ENCODE peak calls at places on chromosomes 12 and 14, in nine cellular contexts. W is neural progenitor cell, X is A549, D is thyroid gland, M is mammary epithelial cell, V is GM12864, Y is GM12865, U is ascending aorta, L is cardiac fibroblast. S is an unnamed sample.

GRCh38 chr12:125949471-125949870 is 884.2 kb downstream of the AACS start:
- DNase-seq in L (no peak), M (no peak), V (no peak), X (no peak), W (no peak), D (no peak), U (no peak), Y (no peak), S (no peak)

GRCh38 chr14:62662811-62663477 is 382.3 kb downstream of the KCNH5 start:
- DNase-seq in L (no peak), U (no peak), W (peak; percentile 55), M (no peak), Y (no peak), D (no peak), V (no peak), X (no peak), S (peak; percentile 13)

GRCh38 chr14:77212933-77213656 is 31.5 kb downstream of the TMEM63C start:
- DNase-seq in Y (peak; percentile 45), U (no peak), L (peak; percentile 15), M (peak; percentile 60), D (peak; percentile 53), V (no peak), W (peak; percentile 80), X (peak; percentile 72), S (peak; percentile 26)

GRCh38 chr14:89719371-89720075 is 235.0 kb downstream of the EFCAB11 start:
- DNase-seq in V (no peak), W (no peak), M (no peak), L (no peak), Y (peak; percentile 51), D (no peak), U (no peak), X (no peak), S (no peak)

GRCh38 chr12:18549598-18549997 is 188.2 kb downstream of the PLCZ1 start:
- DNase-seq in X (no peak), D (no peak), U (no peak), M (no peak), W (peak; percentile 32), V (no peak), L (no peak), Y (no peak), S (no peak)

GRCh38 chr12:30019386-30020140 is 235.8 kb upstream of the TMTC1 start:
- DNase-seq in Y (no peak), U (no peak), D (no peak), X (no peak), M (no peak), W (no peak), L (no peak), V (no peak), S (no peak)

GRCh38 chr12:27966870-27967269 is 5.7 kb downstream of the PTHLH start:
- DNase-seq in V (no peak), L (peak; percentile 95), M (peak; percentile 96), Y (peak; percentile 29), D (no peak), W (no peak), X (peak; percentile 80), U (no peak), S (peak; percentile 95)

GRCh38 chr14:103684471-103684870 is 30.8 kb downstream of the XRCC3 start:
- DNase-seq in V (no peak), Y (no peak), M (no peak), X (no peak), U (no peak), D (no peak), L (no peak), W (no peak), S (no peak)

GRCh38 chr14:63436286-63437098 is 106.7 kb downstream of the PPP2R5E start:
- DNase-seq in X (no peak), M (no peak), U (no peak), Y (no peak), V (no peak), L (no peak), W (no peak), D (no peak), S (no peak)

GRCh38 chr14:94581127-94581999 is at the start of gene SERPINA5:
- DNase-seq in D (peak; percentile 13), M (peak; percentile 7), L (peak; percentile 59), V (no peak), X (no peak), W (peak; percentile 50), U (no peak), Y (no peak), S (peak; percentile 45)

GRCh38 chr12:100797246-100797645 is 2.7 kb downstream of the ANO4 start:
- DNase-seq in L (no peak), X (no peak), Y (no peak), M (no peak), W (peak; percentile 16), U (no peak), V (no peak), D (no peak), S (no peak)

GRCh38 chr12:1810931-1811280 is 9.5 kb upstream of the LRTM2 start:
- DNase-seq in W (no peak), X (no peak), V (no peak), D (no peak), L (no peak), Y (no peak), M (no peak), U (no peak), S (no peak)

GRCh38 chr14:105275267-105275946 is 25.4 kb downstream of the BRF1 start:
- DNase-seq in X (no peak), M (no peak), Y (no peak), L (peak; percentile 85), W (no peak), U (no peak), D (no peak), V (no peak), S (peak; percentile 51)

GRCh38 chr12:38587594-38587993 is 271.0 kb downstream of the ALG10B start:
- DNase-seq in V (no peak), L (no peak), X (no peak), W (no peak), Y (no peak), D (no peak), M (peak; percentile 6), U (no peak), S (peak; percentile 1)

DNA sequence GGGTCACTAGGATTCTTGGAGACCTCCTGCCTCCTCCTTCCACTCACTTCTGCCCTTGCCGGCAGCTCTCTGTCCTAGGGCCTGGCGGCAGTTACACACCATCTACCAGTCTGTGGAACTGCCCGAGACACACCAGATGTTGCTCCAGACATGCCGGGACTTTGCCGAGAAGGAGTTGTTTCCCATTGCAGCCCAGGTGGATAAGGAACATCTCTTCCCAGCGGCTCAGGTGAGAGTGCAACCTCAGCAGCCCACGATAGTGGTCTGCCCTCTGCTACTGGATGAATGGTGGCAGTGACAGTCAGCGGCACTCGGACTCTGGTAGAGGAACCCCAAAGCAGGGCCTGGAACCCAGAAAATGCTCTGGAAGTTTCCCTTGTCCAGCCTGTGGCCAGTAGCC is 1.3 kb downstream of the ACADS start:
- DNase-seq in U (no peak), Y (no peak), V (no peak), L (no peak), D (no peak), M (no peak), W (no peak), X (no peak), S (no peak)
- H3K4me3 ChIP-seq in U (no peak overlapping the region), Y (no peak overlapping the region), V (no peak overlapping the region), L (no peak overlapping the region), D (no peak overlapping the region), M (no peak overlapping the region), W (no peak overlapping the region), X (no peak overlapping the region), S (no peak overlapping the region)

DNA sequence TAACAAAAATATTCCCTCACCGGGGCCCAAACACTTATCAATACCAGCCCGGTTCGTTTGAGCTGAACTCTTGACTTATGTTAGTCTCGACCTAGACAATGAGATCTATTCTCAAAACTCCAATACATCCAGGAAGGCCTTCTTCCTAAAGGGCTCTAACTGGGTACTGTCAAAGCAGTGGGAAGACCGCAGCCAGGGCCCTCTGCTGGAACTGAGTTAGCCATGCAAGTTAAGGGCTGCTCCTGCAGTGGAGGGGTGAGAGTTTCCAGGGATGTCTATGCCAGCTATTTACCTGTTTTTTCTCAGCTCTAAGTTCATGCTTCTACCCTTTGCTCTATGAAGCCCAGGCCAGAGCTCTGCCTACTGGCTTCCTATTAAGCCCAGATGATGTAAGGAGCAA is 348.8 kb downstream of the GXYLT1 start:
- DNase-seq in X (no peak), V (no peak), M (no peak), W (peak; percentile 46), U (no peak), Y (peak; percentile 7), L (no peak), D (no peak), S (no peak)
- TF ChIP-seq CTCF in X (no peak), V (peak; percentile 14), M (no peak), W (peak; percentile 53), U (no peak), Y (peak; percentile 16), L (no peak), D (no peak), S (no peak)

GRCh38 chr14:68756734-68757133 is 36.1 kb downstream of the ZFP36L1 start:
- DNase-seq in U (no peak), W (no peak), M (peak; percentile 35), Y (no peak), L (no peak), D (no peak), X (no peak), V (no peak), S (no peak)
- H3K4me3 ChIP-seq in U (no peak overlapping the region), W (no peak overlapping the region), M (no peak overlapping the region), Y (no peak overlapping the region), L (no peak overlapping the region), D (no peak overlapping the region), X (no peak overlapping the region), V (no peak overlapping the region), S (no peak overlapping the region)

GRCh38 chr12:114667669-114668150 is 16.3 kb downstream of the TBX3 start:
- DNase-seq in M (no peak), U (no peak), Y (no peak), V (no peak), W (no peak), D (no peak), X (no peak), L (no peak), S (no peak)

GRCh38 chr12:114666746-114667668 is 17.0 kb downstream of the TBX3 start:
- DNase-seq in V (no peak), L (no peak), Y (no peak), X (no peak), W (peak; percentile 81), M (no peak), U (no peak), D (peak; percentile 89), S (no peak)

GRCh38 chr12:114665411-114666181 is 18.4 kb downstream of the TBX3 start:
- DNase-seq in W (peak; percentile 59), X (no peak), U (no peak), Y (no peak), M (no peak), D (peak; percentile 54), V (no peak), L (no peak), S (no peak)

GRCh38 chr12:114662512-114663177 is 21.3 kb downstream of the TBX3 start:
- DNase-seq in X (peak; percentile 76), L (peak; percentile 87), W (peak; percentile 78), D (peak; percentile 93), V (peak; percentile 19), M (peak; percentile 78), U (no peak), Y (peak; percentile 66), S (peak; percentile 89)

DNA sequence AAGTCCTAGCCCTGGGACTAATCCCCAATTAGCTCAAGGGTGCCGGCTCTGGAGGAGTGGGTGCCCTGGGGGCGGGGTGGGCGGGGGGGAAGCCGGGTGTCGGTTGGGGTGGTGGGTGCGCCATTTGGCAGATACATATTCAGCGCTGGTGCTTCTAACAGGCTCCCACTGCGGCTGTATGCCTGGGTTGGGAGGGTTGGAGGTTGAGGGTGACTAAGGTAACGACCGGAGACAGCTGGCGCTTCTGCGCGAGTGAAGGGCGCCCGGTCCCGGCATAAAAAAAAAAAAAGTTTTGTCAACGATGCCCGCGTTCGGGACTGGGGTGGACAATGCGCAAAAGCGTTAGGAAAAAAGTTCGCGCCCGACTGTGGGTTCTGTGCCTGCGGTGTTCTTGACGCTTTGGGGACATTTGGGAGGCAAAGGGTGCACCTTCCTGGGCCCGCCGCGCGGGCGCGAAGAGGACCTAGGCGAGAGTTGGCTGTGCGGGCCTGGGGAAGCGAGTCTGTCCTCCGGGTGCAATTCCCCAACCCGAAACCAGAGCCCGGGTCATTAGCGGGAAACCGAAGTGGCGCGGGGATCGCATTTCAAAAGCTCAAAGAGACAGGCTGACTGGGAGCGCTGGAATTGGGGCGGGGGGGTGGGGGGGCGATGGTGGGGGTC is 19.2 kb downstream of the TBX3 start:
- DNase-seq in X (no peak), M (no peak), U (no peak), Y (no peak), V (no peak), L (no peak), W (peak; percentile 67), D (peak; percentile 48), S (no peak)
- TF ChIP-seq CTCF in X (no peak), M (no peak), U (no peak), Y (no peak), V (no peak), L (no peak), W (no peak), D (no peak), S (no peak)